ENCODE peak calls at places on chromosomes 16 and 17, in six cellular contexts. R is esophagus muscularis mucosa, O is H1, K is sigmoid colon, G is stomach, W is SK-N-SH. B is an unnamed sample.

GRCh38 chr17:57553991-57554825 is 190.9 kb downstream of the CCDC182 start:
- DNase-seq in R (no peak), O (no peak), K (no peak), G (no peak), W (peak), B (no peak)

GRCh38 chr16:51818342-51818944 is 667.4 kb upstream of the SALL1 start:
- DNase-seq in R (no peak), O (peak), K (no peak), G (peak), W (peak), B (no peak)

GRCh38 chr16:12416136-12416787 is 387.4 kb downstream of the CPPED1 start:
- DNase-seq in R (no peak), O (no peak), K (no peak), G (no peak), W (no peak), B (no peak)

GRCh38 chr17:79252886-79253285 is 178.3 kb downstream of the ENGASE start:
- DNase-seq in R (no peak), O (no peak), K (no peak), G (no peak), W (no peak), B (no peak)

GRCh38 chr16:13351651-13352217 is 450.3 kb downstream of the SHISA9 start:
- DNase-seq in R (no peak), O (no peak), K (no peak), G (no peak), W (no peak), B (no peak)

GRCh38 chr17:76032073-76032779 is 5.1 kb upstream of the EVPL start:
- DNase-seq in R (no peak), O (no peak), K (no peak), G (no peak), W (peak), B (no peak)

GRCh38 chr17:41823141-41823524 is 10.3 kb downstream of the FKBP10 start:
- DNase-seq in R (no peak), O (no peak), K (no peak), G (no peak), W (no peak), B (no peak)

GRCh38 chr17:45429338-45430005 is 3.2 kb downstream of the ARHGAP27 start:
- DNase-seq in R (no peak), O (no peak), K (no peak), G (peak), W (no peak), B (peak)

GRCh38 chr17:4898927-4899326 is 409 bp upstream of the C17orf107 start:
- DNase-seq in R (no peak), O (no peak), K (no peak), G (no peak), W (no peak), B (no peak)

GRCh38 chr17:17790673-17791464 is 45.9 kb downstream of the SREBF1 start:
- DNase-seq in R (no peak), O (no peak), K (no peak), G (no peak), W (peak), B (no peak)

GRCh38 chr17:35449371-35449931 is 885 bp upstream of the SLFN13 start:
- DNase-seq in R (no peak), O (no peak), K (peak), G (peak), W (peak), B (no peak)

GRCh38 chr17:77320501-77321256 is 179.9 kb downstream of the SEC14L1 start:
- DNase-seq in R (no peak), O (no peak), K (peak), G (no peak), W (peak), B (peak)

GRCh38 chr16:84813141-84813933 is 6.4 kb upstream of the CRISPLD2 start:
- DNase-seq in R (no peak), O (no peak), K (no peak), G (no peak), W (no peak), B (no peak)

GRCh38 chr17:77391668-77392375 is 251.1 kb downstream of the SEC14L1 start:
- DNase-seq in R (no peak), O (peak), K (peak), G (no peak), W (no peak), B (peak)

GRCh38 chr17:78364436-78365281 is 4.8 kb upstream of the SOCS3 start:
- DNase-seq in R (no peak), O (no peak), K (no peak), G (no peak), W (no peak), B (no peak)

GRCh38 chr16:8898660-8899318 is 16.6 kb downstream of the LITAFD start:
- DNase-seq in R (no peak), O (no peak), K (no peak), G (no peak), W (no peak), B (no peak)

GRCh38 chr17:31787857-31788570 is 71.0 kb downstream of the COPRS start:
- DNase-seq in R (no peak), O (no peak), K (peak), G (no peak), W (no peak), B (peak)

GRCh38 chr16:66524601-66525164 is 25.2 kb downstream of the TK2 start:
- DNase-seq in R (no peak), O (no peak), K (no peak), G (no peak), W (no peak), B (no peak)
- H3K27ac ChIP-seq in R (peak), O (no peak), K (peak), G (no peak), W (no peak), B (peak)

DNA sequence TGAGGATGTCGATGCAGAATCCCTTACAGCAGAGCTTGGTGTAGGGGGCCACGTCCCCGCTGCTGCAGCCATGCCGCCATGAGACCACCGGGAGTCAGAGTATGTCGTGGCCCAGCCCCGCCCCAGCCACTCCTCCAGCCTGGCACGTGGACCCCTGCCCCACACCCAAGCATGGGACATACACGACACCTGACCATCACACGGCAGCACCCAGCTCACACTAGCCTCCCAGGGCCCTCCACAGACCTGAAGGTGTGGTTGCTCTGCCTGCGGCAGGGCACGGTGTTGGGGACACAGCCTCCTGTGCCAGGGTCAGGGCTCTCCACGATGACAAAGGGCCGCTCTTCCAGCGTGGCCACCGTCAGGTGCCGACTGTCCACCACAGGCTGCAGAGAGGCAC is 9.4 kb downstream of the GRIN2C start:
- DNase-seq in R (no peak), O (no peak), K (no peak), G (no peak), W (no peak), B (no peak)
- TF ChIP-seq POLR2AphosphoS5 in R (no peak), O (no peak), K (no peak), G (no peak), W (no peak), B (no peak)

DNA sequence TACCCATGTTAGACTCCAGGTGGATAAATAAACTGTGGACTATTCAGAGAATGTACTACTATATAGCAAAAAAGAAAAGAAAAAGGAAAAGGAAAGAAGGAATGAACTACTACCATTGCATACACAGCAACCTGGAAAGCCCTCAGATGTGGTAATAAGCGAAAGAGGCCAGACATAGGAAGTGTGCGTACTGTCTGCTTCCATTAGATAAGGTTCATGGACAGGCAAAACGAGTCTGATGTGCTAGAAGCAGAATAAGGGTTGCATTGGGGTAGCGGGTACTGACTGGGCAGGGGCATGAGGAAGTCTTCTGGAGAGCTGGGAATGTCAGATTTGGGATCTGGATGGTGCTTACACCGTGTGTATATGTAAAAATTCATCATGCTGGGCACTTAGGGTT is 21.8 kb downstream of the CLEC16A start:
- DNase-seq in R (no peak), O (no peak), K (no peak), G (no peak), W (no peak), B (no peak)
- TF ChIP-seq EP300 in R (no peak), O (no peak), K (no peak), G (no peak), W (no peak), B (no peak)

GRCh38 chr16:48526958-48527331 is 83.0 kb downstream of the N4BP1 start:
- DNase-seq in R (no peak), O (no peak), K (peak), G (no peak), W (no peak), B (no peak)
- H3K27ac ChIP-seq in R (no peak), O (no peak), K (no peak), G (no peak), W (no peak), B (no peak)

DNA sequence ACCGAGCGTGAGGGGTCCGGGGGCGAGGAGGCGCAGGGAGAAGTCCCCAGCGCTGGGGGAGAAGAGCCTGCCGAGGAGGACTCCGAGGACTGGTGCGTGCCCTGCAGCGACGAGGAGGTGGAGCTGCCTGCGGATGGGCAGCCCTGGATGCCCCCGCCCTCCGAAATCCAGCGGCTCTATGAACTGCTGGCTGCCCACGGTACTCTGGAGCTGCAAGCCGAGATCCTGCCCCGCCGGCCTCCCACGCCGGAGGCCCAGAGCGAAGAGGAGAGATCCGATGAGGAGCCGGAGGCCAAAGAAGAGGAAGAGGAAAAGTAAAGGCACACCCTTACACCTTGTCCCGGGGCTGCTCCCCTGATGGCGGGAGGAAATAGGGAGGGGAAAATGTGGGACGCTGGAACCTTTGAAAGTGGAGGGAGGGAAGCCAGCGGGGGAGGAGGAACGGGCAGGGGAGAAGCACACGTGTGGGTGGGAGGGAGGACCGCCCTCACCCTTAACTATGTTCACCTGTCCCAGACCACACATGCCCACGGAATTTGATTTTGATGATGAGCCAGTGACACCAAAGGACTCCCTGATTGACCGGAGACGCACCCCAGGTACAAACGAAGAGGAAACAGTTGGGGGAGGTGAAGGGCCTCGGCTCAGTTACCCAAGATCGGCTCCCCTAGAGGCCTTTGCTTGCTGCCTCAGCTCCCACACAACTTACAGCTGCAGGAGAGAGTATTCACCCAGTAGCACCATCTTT is 916 bp downstream of the PAGR1 start:
- DNase-seq in R (no peak), O (no peak), K (peak), G (peak), W (peak), B (peak)
- TF ChIP-seq POLR2AphosphoS5 in R (no peak), O (no peak), K (peak), G (no peak), W (no peak), B (no peak)

DNA sequence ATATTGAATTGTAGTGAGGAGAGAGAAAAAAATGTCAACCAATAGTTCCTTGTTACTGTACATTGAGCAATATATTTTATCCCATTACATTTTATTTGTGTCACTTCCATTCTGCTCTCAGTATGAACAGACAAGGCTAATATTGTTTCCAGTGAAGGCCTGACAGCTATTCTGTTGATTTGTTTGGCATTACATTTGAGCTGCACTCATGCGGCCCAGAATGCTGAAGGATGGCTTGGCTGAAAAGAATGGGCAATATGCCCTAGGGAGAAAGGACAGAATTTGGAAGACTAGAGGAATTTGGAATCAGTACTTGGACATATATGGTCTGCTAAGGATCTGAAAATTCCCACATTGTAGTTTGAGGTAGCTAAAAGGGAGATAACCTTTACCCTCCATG is 1294.4 kb downstream of the CDH8 start:
- DNase-seq in R (no peak), O (no peak), K (no peak), G (no peak), W (no peak), B (no peak)
- TF ChIP-seq EP300 in R (no peak), O (no peak), K (no peak), G (no peak), W (no peak), B (no peak)

GRCh38 chr16:89722392-89723278 is 1.3 kb downstream of the ZNF276 start:
- DNase-seq in R (no peak), O (no peak), K (peak), G (peak), W (no peak), B (peak)
- H3K27ac ChIP-seq in R (peak), O (no peak), K (peak), G (peak), W (peak), B (peak)

GRCh38 chr16:2518823-2519710 is 1.1 kb upstream of the AMDHD2 start:
- DNase-seq in R (no peak), O (no peak), K (peak), G (no peak), W (peak), B (peak)
- TF ChIP-seq POLR2AphosphoS5 in R (no peak), O (no peak), K (no peak), G (no peak), W (no peak), B (no peak)

DNA sequence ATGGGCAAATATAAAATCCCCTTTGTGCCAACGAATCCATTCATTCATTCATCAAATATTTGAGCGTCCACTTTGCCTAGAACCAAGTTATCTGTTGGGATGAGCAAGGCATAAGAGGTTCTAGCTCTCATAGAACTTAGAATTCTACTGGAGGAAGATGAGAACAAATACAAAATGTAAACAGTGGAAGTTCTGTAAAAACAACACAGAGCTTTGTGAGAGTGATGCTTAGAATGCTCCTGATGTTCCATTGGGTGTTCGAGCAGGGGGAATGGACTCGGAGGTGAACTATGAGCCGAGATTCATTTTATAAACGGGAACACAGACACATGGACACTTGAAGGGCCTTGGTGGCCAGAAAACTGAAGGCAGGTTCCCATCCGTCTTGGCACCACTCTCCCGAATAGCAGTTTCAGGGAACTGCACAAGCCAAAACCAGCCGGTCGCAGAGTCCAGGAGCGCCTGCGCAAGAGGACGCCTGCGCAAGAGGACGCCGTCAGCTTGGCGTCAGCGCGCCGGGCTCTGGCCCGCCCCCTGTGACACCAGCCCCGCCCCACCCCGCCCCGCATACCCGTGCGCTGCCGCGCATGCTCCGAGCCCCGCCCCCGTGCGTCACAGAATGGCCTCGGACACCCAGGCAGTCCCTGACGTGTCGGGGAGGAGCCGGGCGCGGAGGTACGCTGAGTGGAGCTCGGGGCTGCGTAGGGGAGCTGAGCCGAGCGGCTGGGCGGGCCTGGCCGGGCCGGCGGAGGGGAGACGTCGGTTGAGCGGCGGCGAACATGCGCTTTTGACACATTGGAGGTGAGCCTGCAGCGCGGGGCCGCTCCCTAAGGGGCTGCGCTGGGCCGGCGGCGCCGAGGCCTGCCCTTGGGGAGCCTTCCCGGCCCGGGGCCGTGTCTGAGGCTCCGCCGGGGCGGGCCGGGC is at the start of gene NDEL1:
- DNase-seq in R (peak), O (peak), K (peak), G (peak), W (peak), B (peak)
- TF ChIP-seq EP300 in R (no peak), O (no peak), K (no peak), G (no peak), W (no peak), B (no peak)

DNA sequence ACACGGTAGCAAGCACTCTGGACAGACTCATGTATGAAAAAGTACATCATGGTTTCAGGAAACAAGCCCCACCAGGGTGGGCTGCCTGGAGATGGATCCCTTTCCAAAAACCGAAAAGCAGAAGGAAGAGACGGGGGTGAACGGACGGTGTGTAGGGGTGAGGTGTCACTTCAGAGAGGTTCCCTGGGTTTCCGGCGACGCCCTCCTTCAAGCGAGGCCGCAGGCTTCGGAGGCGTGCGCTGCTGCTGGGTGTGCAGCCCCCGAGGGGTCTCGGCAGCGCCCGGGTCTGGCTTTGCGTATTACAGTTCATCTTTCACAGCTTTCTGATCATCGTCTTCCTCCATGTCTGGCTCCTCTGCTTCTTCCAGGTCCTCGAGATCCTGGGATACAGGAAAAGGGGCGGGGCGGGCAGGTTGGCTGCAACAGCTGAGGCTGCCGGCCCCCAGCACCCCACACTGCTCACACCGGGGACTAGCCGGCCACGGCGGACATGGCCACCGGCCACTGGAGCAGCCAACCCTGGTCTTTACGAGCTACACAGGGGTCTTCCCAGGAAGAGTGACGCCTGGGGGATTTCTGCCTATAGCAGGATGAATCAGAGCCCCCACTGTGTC is 9.0 kb upstream of the PPP1R27 start:
- DNase-seq in R (no peak), O (no peak), K (no peak), G (no peak), W (no peak), B (no peak)
- H3K27ac ChIP-seq in R (no peak), O (no peak), K (no peak), G (no peak), W (no peak), B (no peak)

B was measured in suprapubic skin.